ENCODE peak calls at places on chromosome 1, in four cellular contexts. N is transverse colon, K is AG09319, W is lung. A is an unnamed sample.
A peak's percentile ranks its signal among the peaks of the same experiment; 100 is the strongest.

GRCh38 chr1:219071209-219071608 is 102.5 kb upstream of the LYPLAL1 start:
- DNase-seq in N (no peak), K (no peak), W (no peak), A (no peak)

GRCh38 chr1:178932552-178932906 is 61.7 kb upstream of the ANGPTL1 start:
- DNase-seq in K (no peak), W (no peak), N (no peak), A (no peak)

GRCh38 chr1:79271759-79272158 is 265.2 kb upstream of the ADGRL4 start:
- DNase-seq in W (no peak), K (no peak), N (no peak), A (no peak)

GRCh38 chr1:50023292-50024159 is at the start of gene AGBL4:
- DNase-seq in K (no peak), W (peak; percentile 58), N (peak; percentile 39), A (no peak)

GRCh38 chr1:54273092-54273836 is 73.3 kb downstream of the MRPL37 start:
- DNase-seq in K (peak; percentile 64), W (peak; percentile 41), N (peak; percentile 61), A (peak; percentile 63)

GRCh38 chr1:231628207-231628876 is 1.8 kb downstream of the DISC1 start:
- DNase-seq in W (no peak), K (no peak), N (no peak), A (no peak)

GRCh38 chr1:96313216-96313615 is 408.4 kb upstream of the PTBP2 start:
- DNase-seq in K (no peak), W (no peak), N (no peak), A (no peak)

GRCh38 chr1:23568608-23569383 is 9.5 kb upstream of the ID3 start:
- DNase-seq in W (no peak), N (no peak), K (no peak), A (no peak)

GRCh38 chr1:81922955-81923354 is 122.2 kb downstream of the ADGRL2 start:
- DNase-seq in N (no peak), W (no peak), K (no peak), A (no peak)

A was measured in GM04503.